ENCODE peak calls at places on chromosomes 2 and 18, in six cellular contexts. H is brain microvascular endothelial cell, X is coronary artery, K is mesendoderm, E is left ventricle myocardium inferior, C is sigmoid colon. Y is an unnamed sample.
A peak's percentile ranks its signal among the peaks of the same experiment; 100 is the strongest.

GRCh38 chr18:56028514-56028913 is 440.5 kb upstream of the TCF4 start:
- DNase-seq in H (peak; percentile 56), X (no peak), K (no peak), E (no peak), C (no peak), Y (peak; percentile 12)

GRCh38 chr18:49322770-49323490 is 137.5 kb downstream of the DYM start:
- DNase-seq in H (no peak), X (no peak), K (peak; percentile 21), E (no peak), C (no peak), Y (no peak)

GRCh38 chr2:189870396-189871089 is 86.3 kb downstream of the PMS1 start:
- DNase-seq in H (no peak), X (no peak), K (no peak), E (no peak), C (no peak), Y (no peak)

GRCh38 chr18:12278153-12278764 is 24.1 kb downstream of the CIDEA start:
- DNase-seq in H (no peak), X (no peak), K (peak; percentile 70), E (no peak), C (no peak), Y (no peak)

GRCh38 chr2:188798159-188798558 is 176.0 kb upstream of the COL3A1 start:
- DNase-seq in H (no peak), X (no peak), K (no peak), E (no peak), C (no peak), Y (no peak)

GRCh38 chr18:73681912-73682311 is 465.7 kb downstream of the FBXO15 start:
- DNase-seq in H (no peak), X (no peak), K (no peak), E (no peak), C (no peak), Y (no peak)

GRCh38 chr2:238994432-238994831 is 146.5 kb downstream of the TWIST2 start:
- DNase-seq in H (no peak), X (no peak), K (no peak), E (no peak), C (no peak), Y (no peak)

GRCh38 chr18:32048507-32049091 is 30.0 kb downstream of the RNF125 start:
- DNase-seq in H (peak; percentile 72), X (no peak), K (peak; percentile 21), E (peak; percentile 27), C (peak; percentile 72), Y (peak; percentile 24)

GRCh38 chr2:217992061-217992460 is 10.7 kb downstream of the TNS1 start:
- DNase-seq in H (no peak), X (no peak), K (no peak), E (peak; percentile 2), C (no peak), Y (no peak)

GRCh38 chr2:218465987-218466633 is 47.2 kb downstream of the VIL1 start:
- DNase-seq in H (no peak), X (no peak), K (peak; percentile 2), E (no peak), C (no peak), Y (no peak)

GRCh38 chr2:200689115-200689514 is 103.3 kb downstream of the AOX1 start:
- DNase-seq in H (no peak), X (no peak), K (no peak), E (no peak), C (no peak), Y (no peak)

GRCh38 chr2:215363039-215363438 is 51.2 kb downstream of the ATIC start:
- DNase-seq in H (no peak), X (no peak), K (no peak), E (no peak), C (no peak), Y (no peak)

GRCh38 chr2:215363461-215364156 is 51.8 kb downstream of the ATIC start:
- DNase-seq in H (no peak), X (no peak), K (no peak), E (no peak), C (no peak), Y (no peak)

GRCh38 chr2:215361211-215361875 is 49.5 kb downstream of the ATIC start:
- DNase-seq in H (no peak), X (no peak), K (no peak), E (no peak), C (no peak), Y (no peak)

GRCh38 chr2:215361876-215362561 is 50.2 kb downstream of the ATIC start:
- DNase-seq in H (peak; percentile 49), X (no peak), K (no peak), E (no peak), C (no peak), Y (no peak)

GRCh38 chr2:215362562-215362904 is 50.7 kb downstream of the ATIC start:
- DNase-seq in H (no peak), X (no peak), K (no peak), E (no peak), C (no peak), Y (no peak)
- H3K4me3 ChIP-seq in H (no peak overlapping the region), X (no peak overlapping the region), K (no peak overlapping the region), E (no peak overlapping the region), C (no peak overlapping the region), Y (no peak overlapping the region)

GRCh38 chr2:158459161-158460003 is 2.6 kb downstream of the PKP4 start:
- DNase-seq in H (no peak), X (no peak), K (no peak), E (no peak), C (no peak), Y (no peak)
- H3K4me3 ChIP-seq in H (no peak overlapping the region), X (peak overlapping the region; percentile 87), K (no peak overlapping the region), E (peak overlapping the region; percentile 98), C (no peak overlapping the region), Y (peak overlapping the region; percentile 82)

GRCh38 chr18:6266212-6266611 is 148.5 kb downstream of the L3MBTL4 start:
- DNase-seq in H (no peak), X (no peak), K (no peak), E (no peak), C (no peak), Y (no peak)

GRCh38 chr18:6269933-6270332 is 144.8 kb downstream of the L3MBTL4 start:
- DNase-seq in H (no peak), X (no peak), K (no peak), E (no peak), C (no peak), Y (no peak)

GRCh38 chr18:6270791-6271216 is 143.9 kb downstream of the L3MBTL4 start:
- DNase-seq in H (no peak), X (no peak), K (no peak), E (no peak), C (no peak), Y (no peak)

DNA sequence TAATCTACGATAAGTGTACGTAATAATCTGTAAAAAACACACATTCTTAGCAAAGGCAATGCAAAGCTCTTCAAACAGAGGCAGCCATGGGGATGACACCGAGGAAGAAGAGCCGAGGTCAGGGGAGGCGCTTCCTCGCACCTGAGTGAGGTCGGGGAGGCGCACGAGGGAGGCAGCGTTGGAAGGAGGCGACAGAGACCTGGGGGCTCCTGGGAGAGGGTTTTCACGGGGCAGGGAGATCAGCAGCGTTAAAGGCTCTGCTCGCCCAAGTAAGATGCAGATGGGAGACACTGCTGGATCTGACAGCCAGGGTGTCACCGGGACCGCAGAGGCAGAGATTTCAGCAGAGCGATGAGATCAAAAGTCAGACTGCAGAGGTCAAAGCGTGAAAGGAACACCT is 143.1 kb downstream of the L3MBTL4 start:
- DNase-seq in H (no peak), X (no peak), K (no peak), E (no peak), C (no peak), Y (no peak)
- H3K4me3 ChIP-seq in H (no peak overlapping the region), X (no peak overlapping the region), K (no peak overlapping the region), E (no peak overlapping the region), C (no peak overlapping the region), Y (no peak overlapping the region)

DNA sequence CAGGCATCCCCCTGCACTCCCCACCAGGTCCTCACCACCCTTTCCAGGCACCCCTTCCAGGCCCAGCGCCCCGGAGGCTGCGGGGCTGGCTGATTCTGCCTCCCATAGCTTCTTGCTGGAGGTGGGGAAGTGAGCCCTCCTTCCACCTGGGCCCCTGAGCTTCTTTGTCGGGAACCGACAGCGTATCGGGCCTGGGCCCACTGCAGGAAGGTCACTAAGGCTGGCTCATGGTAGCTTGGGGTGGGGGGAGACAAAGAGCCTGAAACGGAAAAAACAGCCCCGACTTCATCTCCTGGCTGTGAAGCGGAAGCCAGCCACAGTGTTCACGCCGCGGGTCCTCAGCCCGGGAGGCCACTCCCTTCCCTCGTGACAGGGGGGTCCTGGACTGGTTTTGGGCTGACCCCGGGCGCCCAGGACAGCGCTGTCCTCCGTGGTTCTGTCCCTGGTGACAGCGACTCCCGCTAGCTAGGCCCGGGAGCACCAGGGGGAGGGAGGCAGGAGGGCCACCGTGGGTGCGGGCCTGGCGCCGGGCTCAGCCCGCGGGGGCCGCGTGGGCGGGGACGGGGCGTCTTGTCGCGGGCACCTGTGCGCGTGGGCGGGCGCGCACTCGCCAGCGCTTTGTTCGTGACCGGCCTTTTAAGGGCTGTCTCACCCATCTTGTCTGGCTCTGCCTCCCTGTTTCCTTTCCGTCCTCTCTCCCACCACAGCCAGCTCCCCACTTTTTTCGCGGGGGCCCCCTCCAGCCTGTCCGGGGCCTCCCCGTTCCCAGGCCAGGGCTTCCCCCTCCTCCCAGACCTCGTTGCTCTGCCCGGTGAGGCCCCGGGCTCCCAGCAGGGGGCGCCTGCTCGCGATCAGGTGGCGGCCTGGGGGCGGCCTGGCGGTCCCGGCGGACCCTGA is 64.9 kb downstream of the DNMT3A start:
- DNase-seq in H (no peak), X (no peak), K (peak; percentile 77), E (peak; percentile 51), C (peak; percentile 83), Y (no peak)
- H3K4me3 ChIP-seq in H (peak overlapping the region; percentile 46), X (peak overlapping the region; percentile 72), K (peak overlapping the region; percentile 37), E (peak overlapping the region; percentile 62), C (peak overlapping the region; percentile 17), Y (no peak overlapping the region)

GRCh38 chr2:132733119-132733518 is 63.1 kb upstream of the LYPD1 start:
- DNase-seq in H (no peak), X (no peak), K (no peak), E (no peak), C (no peak), Y (no peak)

GRCh38 chr2:132725716-132726115 is 55.7 kb upstream of the LYPD1 start:
- DNase-seq in H (no peak), X (no peak), K (no peak), E (no peak), C (no peak), Y (no peak)

GRCh38 chr2:132725134-132725533 is 55.1 kb upstream of the LYPD1 start:
- DNase-seq in H (no peak), X (no peak), K (no peak), E (no peak), C (no peak), Y (no peak)

GRCh38 chr2:132731431-132731830 is 61.4 kb upstream of the LYPD1 start:
- DNase-seq in H (no peak), X (no peak), K (no peak), E (no peak), C (no peak), Y (no peak)

DNA sequence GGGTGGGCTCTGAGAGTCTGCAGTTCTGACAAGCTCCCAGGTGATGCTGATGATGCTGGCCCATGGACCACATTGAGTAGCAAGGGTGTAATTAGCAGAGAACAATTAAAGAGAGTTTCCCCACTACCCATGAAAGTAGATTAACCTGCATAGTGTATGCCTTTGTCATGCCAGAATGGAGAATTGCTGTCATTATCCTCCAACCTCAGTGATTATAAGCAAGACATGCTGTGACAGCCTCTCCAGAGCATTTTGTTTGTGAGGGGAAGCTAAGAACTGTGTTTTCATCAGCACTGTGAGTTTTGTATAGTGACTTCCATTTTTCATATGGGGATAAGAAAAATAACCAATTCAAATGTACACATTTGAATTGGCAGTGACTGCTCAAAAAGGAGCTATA is 59.6 kb upstream of the LYPD1 start:
- DNase-seq in H (no peak), X (no peak), K (no peak), E (no peak), C (no peak), Y (no peak)
- H3K4me3 ChIP-seq in H (no peak overlapping the region), X (no peak overlapping the region), K (no peak overlapping the region), E (no peak overlapping the region), C (no peak overlapping the region), Y (no peak overlapping the region)

Y was measured in AG04449.